ENCODE peak calls at places on chromosomes 3 and 15, in seven cellular contexts. W is psoas muscle; L is Panc1; R is G401; H is stimulated activated CD8-positive, alpha-beta memory T cell treated with anti-CD3 and anti-CD28 coated beads, Interleukin-7, amount 100 ng/mL, for 1 hour; I is Ammon's horn; J is caudate nucleus. U is an unnamed sample.
A peak's percentile ranks its signal among the peaks of the same experiment; 100 is the strongest.

GRCh38 chr3:179336345-179336929 is 11.1 kb upstream of the MFN1 start:
- DNase-seq in W (no peak), L (no peak), J (no peak), H (no peak), I (no peak), R (no peak), U (no peak)

GRCh38 chr15:99436472-99437314 is 129.1 kb upstream of the MEF2A start:
- DNase-seq in R (no peak), H (no peak), L (no peak), W (peak; percentile 49), J (no peak), I (no peak), U (no peak)

GRCh38 chr15:99476413-99477222 is 89.2 kb upstream of the MEF2A start:
- DNase-seq in J (peak; percentile 67), H (no peak), I (peak; percentile 63), W (peak; percentile 87), L (peak; percentile 83), R (peak; percentile 74), U (peak; percentile 45)

GRCh38 chr3:172051957-172052354 is 12.6 kb downstream of the FNDC3B start:
- DNase-seq in L (no peak), W (no peak), I (no peak), R (no peak), H (no peak), J (no peak), U (no peak)

GRCh38 chr3:177538743-177539730 is 341.8 kb upstream of the TBL1XR1 start:
- DNase-seq in W (no peak), R (no peak), I (no peak), J (no peak), L (no peak), H (no peak), U (no peak)

GRCh38 chr3:31170932-31171670 is 276.6 kb upstream of the GADL1 start:
- DNase-seq in L (no peak), H (no peak), W (no peak), R (no peak), I (no peak), J (no peak), U (no peak)

GRCh38 chr15:88650556-88650955 is 11.7 kb downstream of the ISG20 start:
- DNase-seq in W (no peak), I (no peak), H (no peak), L (no peak), R (no peak), J (no peak), U (no peak)

GRCh38 chr3:21620511-21621395 is 130.3 kb downstream of the ZNF385D start:
- DNase-seq in W (no peak), H (no peak), L (no peak), J (no peak), R (no peak), I (no peak), U (no peak)

GRCh38 chr15:25800761-25801515 is 62.2 kb downstream of the ATP10A start:
- DNase-seq in L (no peak), H (no peak), W (no peak), J (no peak), I (no peak), R (no peak), U (no peak)

U was measured in globus pallidus.